ENCODE peak calls at places on chromosomes 2 and 18, in four cellular contexts. H, O, F and K are unnamed samples.

GRCh38 chr2:134445981-134446380 is 192.1 kb downstream of the MGAT5 start:
- DNase-seq in H (no peak), O (no peak), F (no peak), K (no peak)

GRCh38 chr2:129253461-129253812 is 726.0 kb upstream of the RAB6C start:
- DNase-seq in H (peak), O (peak), F (no peak), K (no peak)

GRCh38 chr2:218924757-218925156 is 34.7 kb upstream of the CDK5R2 start:
- DNase-seq in H (no peak), O (no peak), F (no peak), K (no peak)

GRCh38 chr18:58172031-58172430 is 128.0 kb downstream of the NEDD4L start:
- DNase-seq in H (no peak), O (no peak), F (no peak), K (no peak)

GRCh38 chr2:29063646-29064372 is 10.5 kb downstream of the PCARE start:
- DNase-seq in H (no peak), O (peak), F (no peak), K (peak)

GRCh38 chr2:143870696-143871095 is 649.2 kb downstream of the ZEB2 start:
- DNase-seq in H (no peak), O (no peak), F (no peak), K (no peak)

GRCh38 chr18:28786941-28787340 is 610.0 kb upstream of the CDH2 start:
- DNase-seq in H (no peak), O (no peak), F (no peak), K (no peak)

GRCh38 chr2:151928380-151928779 is 100.2 kb upstream of the ARL5A start:
- DNase-seq in H (no peak), O (no peak), F (no peak), K (no peak)

GRCh38 chr2:7118606-7119503 is 201.6 kb downstream of the RNF144A start:
- DNase-seq in H (peak), O (peak), F (no peak), K (no peak)

GRCh38 chr2:229713371-229714079 is 830 bp downstream of the DNER start:
- DNase-seq in H (peak), O (peak), F (no peak), K (no peak)

GRCh38 chr2:238203104-238203972 is at the start of gene ILKAP:
- DNase-seq in H (peak), O (peak), F (peak), K (peak)

GRCh38 chr18:51522338-51522737 is 324.9 kb upstream of the MEX3C start:
- DNase-seq in H (peak), O (no peak), F (no peak), K (no peak)

GRCh38 chr2:216486708-216487107 is 11.9 kb upstream of the RPL37A start:
- DNase-seq in H (no peak), O (no peak), F (no peak), K (no peak)

GRCh38 chr18:66235206-66235605 is 368.7 kb downstream of the CDH19 start:
- DNase-seq in H (no peak), O (no peak), F (no peak), K (no peak)

GRCh38 chr2:113679457-113679856 is 52.4 kb downstream of the RABL2A start:
- DNase-seq in H (no peak), O (no peak), F (no peak), K (no peak)

GRCh38 chr2:236162804-236163482 is 5.2 kb downstream of the GBX2 start:
- DNase-seq in H (peak), O (no peak), F (no peak), K (no peak)

DNA sequence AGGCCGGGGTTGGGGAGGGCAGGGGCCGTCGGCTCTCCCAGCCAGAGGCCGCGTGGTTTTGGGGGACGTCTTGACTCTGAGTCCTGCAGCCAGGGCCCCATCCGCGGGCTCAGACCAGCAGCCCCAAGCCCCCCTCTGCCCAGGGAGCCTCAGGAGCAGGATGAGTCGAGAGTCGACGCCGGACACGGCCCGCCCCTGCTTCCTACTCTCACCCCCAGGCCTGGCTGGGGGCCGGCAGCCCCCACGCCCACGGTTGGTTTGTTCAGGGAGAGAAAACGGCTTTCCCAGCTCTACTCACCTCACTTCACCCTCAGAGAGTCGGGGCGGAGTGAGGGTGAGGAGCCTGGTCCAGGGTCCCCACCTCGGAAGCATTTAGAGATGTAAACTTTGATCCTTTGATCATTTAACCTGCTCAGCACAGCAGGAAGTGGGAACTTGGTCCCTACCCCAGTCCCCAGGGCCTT is 6.9 kb downstream of the SNORC start:
- DNase-seq in H (no peak), O (no peak), F (no peak), K (no peak)
- H3K4me3 ChIP-seq in H (peak), O (peak), F (peak), K (peak)

GRCh38 chr2:190981733-190982132 is 32.2 kb downstream of the STAT1 start:
- DNase-seq in H (no peak), O (no peak), F (no peak), K (no peak)

GRCh38 chr2:190978389-190979053 is 35.5 kb downstream of the STAT1 start:
- DNase-seq in H (no peak), O (peak), F (no peak), K (peak)

GRCh38 chr2:190982263-190983034 is 31.5 kb downstream of the STAT1 start:
- DNase-seq in H (no peak), O (no peak), F (no peak), K (no peak)

GRCh38 chr2:190980630-190981214 is 33.2 kb downstream of the STAT1 start:
- DNase-seq in H (no peak), O (no peak), F (no peak), K (no peak)

GRCh38 chr2:190979906-190980629 is 33.9 kb downstream of the STAT1 start:
- DNase-seq in H (no peak), O (no peak), F (no peak), K (peak)
- H3K4me3 ChIP-seq in H (no peak), O (no peak), F (no peak), K (no peak)

GRCh38 chr18:23448291-23448690 is 4.8 kb upstream of the RIOK3 start:
- DNase-seq in H (no peak), O (no peak), F (no peak), K (no peak)
- H3K4me3 ChIP-seq in H (no peak), O (no peak), F (no peak), K (no peak)

GRCh38 chr2:197312186-197312585 is 1.6 kb upstream of the ANKRD44 start:
- DNase-seq in H (no peak), O (peak), F (no peak), K (no peak)
- H3K4me3 ChIP-seq in H (no peak), O (no peak), F (no peak), K (no peak)

GRCh38 chr2:222310747-222311320 is 12.0 kb upstream of the PAX3 start:
- DNase-seq in H (no peak), O (no peak), F (no peak), K (no peak)

GRCh38 chr2:222311978-222312738 is 13.4 kb upstream of the PAX3 start:
- DNase-seq in H (peak), O (no peak), F (no peak), K (no peak)

GRCh38 chr2:222309361-222309760 is 10.6 kb upstream of the PAX3 start:
- DNase-seq in H (no peak), O (no peak), F (no peak), K (no peak)

GRCh38 chr2:222309766-222310165 is 11.0 kb upstream of the PAX3 start:
- DNase-seq in H (no peak), O (no peak), F (no peak), K (no peak)

DNA sequence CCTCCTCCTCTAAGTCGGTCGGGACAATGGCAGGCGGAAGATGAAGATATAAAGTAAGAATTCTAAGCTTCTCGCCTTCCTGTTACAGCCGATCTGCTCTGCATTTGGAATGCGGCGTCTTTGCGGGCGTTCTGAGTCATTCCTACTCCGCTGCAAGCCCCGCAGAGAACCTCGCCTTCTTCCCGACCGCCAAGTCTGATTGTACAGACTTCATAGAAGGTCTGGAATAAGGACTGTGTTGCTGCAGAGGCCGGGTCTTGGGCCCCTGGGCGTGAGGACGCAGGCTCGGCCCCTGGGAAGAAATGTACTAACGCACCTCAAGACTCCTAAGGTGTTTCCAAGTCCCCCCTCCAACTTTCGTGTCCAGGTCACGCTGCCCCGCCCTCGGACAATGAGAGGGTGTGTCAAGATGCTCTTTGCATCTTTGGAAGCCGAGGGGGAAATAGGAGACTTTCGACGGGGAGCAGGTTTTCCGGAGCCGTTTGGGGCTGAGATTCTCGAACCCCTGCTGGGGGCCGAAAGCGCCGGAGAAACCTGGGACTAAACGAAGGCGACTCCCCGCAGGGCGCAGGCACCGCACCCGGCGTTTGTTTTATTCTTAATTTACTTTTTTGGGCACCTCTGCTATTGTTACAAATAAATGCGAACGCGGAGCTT is 12.7 kb upstream of the PAX3 start:
- DNase-seq in H (peak), O (no peak), F (no peak), K (no peak)
- H3K4me3 ChIP-seq in H (peak), O (no peak), F (no peak), K (no peak)

GRCh38 chr18:5508821-5509220 is 35.0 kb downstream of the EPB41L3 start:
- DNase-seq in H (no peak), O (peak), F (no peak), K (no peak)
- H3K4me3 ChIP-seq in H (no peak), O (no peak), F (no peak), K (no peak)

GRCh38 chr18:32770651-32771168 is 2.1 kb downstream of the KLHL14 start:
- DNase-seq in H (peak), O (no peak), F (no peak), K (no peak)

GRCh38 chr18:32772580-32773186 is at the start of gene KLHL14:
- DNase-seq in H (no peak), O (no peak), F (no peak), K (no peak)

GRCh38 chr18:32771169-32771751 is 1.6 kb downstream of the KLHL14 start:
- DNase-seq in H (peak), O (no peak), F (no peak), K (no peak)

GRCh38 chr18:32773187-32773712 is 427 bp upstream of the KLHL14 start:
- DNase-seq in H (no peak), O (no peak), F (no peak), K (no peak)

GRCh38 chr18:32771871-32772499 is 838 bp downstream of the KLHL14 start:
- DNase-seq in H (peak), O (peak), F (no peak), K (no peak)
- H3K4me3 ChIP-seq in H (peak), O (no peak), F (no peak), K (peak)

GRCh38 chr2:64140665-64141064 is 3.6 kb downstream of the PELI1 start:
- DNase-seq in H (no peak), O (no peak), F (no peak), K (no peak)
- H3K4me3 ChIP-seq in H (peak), O (peak), F (no peak), K (no peak)

GRCh38 chr2:24047703-24048033 is 477 bp upstream of the WDCP start:
- DNase-seq in H (peak), O (no peak), F (no peak), K (no peak)
- H3K4me3 ChIP-seq in H (peak), O (peak), F (peak), K (no peak)

DNA sequence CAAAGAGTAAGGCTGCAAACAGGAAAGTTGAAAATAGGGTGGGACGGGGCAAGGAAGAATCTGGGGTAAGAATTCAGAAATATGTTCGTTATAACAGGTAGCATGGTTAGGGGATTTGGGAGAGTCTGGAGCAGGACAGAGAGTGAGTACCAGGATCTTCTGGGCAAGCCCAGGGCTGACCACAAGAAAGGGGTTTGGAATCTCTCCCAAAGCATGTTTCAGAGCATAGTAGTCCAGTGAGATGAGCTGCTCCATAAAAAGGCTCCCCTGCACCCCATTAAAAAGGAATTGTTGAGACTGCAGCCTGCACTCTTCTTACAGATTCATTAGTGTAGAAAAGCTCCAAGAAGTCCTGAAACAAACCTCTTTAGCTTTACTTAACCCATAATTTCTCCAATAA is 291.1 kb downstream of the MTX2 start:
- DNase-seq in H (no peak), O (peak), F (no peak), K (no peak)
- H3K4me3 ChIP-seq in H (no peak), O (no peak), F (no peak), K (no peak)